ENCODE peak calls at places on chromosomes 11 and 22, in four cellular contexts. S is pancreas, J is DND-41, T is endothelial cell of umbilical vein. Z is an unnamed sample.

GRCh38 chr22:22076361-22076760 is 93.8 kb upstream of the TOP3B start:
- DNase-seq in J (no peak), T (no peak), S (no peak), Z (no peak)

GRCh38 chr11:61429346-61429690 is 457 bp downstream of the CPSF7 start:
- DNase-seq in S (peak), J (peak), T (peak), Z (peak)

GRCh38 chr22:46514592-46515207 is 22.7 kb downstream of the CELSR1 start:
- DNase-seq in S (no peak), T (no peak), J (no peak), Z (no peak)

GRCh38 chr11:110362916-110363574 is 66.6 kb upstream of the RDX start:
- DNase-seq in J (no peak), T (peak), S (peak), Z (peak)

GRCh38 chr11:83836883-83837654 is 550.9 kb upstream of the CCDC90B start:
- DNase-seq in T (peak), S (no peak), J (peak), Z (peak)

GRCh38 chr11:83409891-83410290 is 123.7 kb upstream of the CCDC90B start:
- DNase-seq in J (no peak), T (no peak), S (no peak), Z (no peak)

GRCh38 chr22:30205281-30206115 is 41.1 kb downstream of the LIF start:
- DNase-seq in J (no peak), S (no peak), T (no peak), Z (no peak)

GRCh38 chr11:1929621-1930447 is 10.3 kb downstream of the TNNT3 start:
- DNase-seq in S (peak), J (no peak), T (no peak), Z (no peak)

GRCh38 chr22:48307941-48308340 is 1519.7 kb downstream of the BRD1 start:
- DNase-seq in J (no peak), T (no peak), S (no peak), Z (no peak)

GRCh38 chr22:34414467-34415440 is 494.5 kb upstream of the LARGE1 start:
- DNase-seq in S (no peak), J (peak), T (no peak), Z (peak)

GRCh38 chr11:125404811-125405481 is 91.1 kb downstream of the FEZ1 start:
- DNase-seq in T (peak), J (peak), S (peak), Z (peak)

GRCh38 chr22:37148742-37149665 is 712 bp downstream of the IL2RB start:
- DNase-seq in J (no peak), S (no peak), T (no peak), Z (no peak)

GRCh38 chr11:60899021-60899936 is 7.1 kb downstream of the PRPF19 start:
- DNase-seq in S (no peak), T (peak), J (peak), Z (peak)

GRCh38 chr22:46738961-46739870 is 1.2 kb upstream of the CERK start:
- DNase-seq in T (peak), J (peak), S (no peak), Z (peak)

GRCh38 chr11:69711824-69712801 is 8.3 kb upstream of the FGF19 start:
- DNase-seq in T (no peak), J (peak), S (no peak), Z (peak)

DNA sequence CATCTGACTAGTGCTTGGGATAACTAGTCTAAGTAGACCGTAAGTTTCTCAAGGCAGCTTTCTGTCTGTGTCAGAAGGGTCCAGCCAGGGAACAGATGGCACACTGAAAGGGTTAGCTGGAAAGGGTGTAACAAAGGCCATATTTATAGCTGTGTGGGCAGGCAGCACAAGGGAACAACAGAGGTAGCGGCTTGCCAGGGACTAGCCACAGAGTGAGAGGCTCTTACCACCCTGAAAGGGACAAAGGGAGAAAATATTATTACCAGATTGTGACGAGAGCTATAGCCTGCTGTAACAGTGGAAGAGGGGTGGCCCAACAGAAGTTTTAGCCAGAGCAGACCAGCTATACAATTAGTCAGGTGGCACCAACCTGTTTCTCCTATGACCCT is 129.4 kb downstream of the CCDC34 start:
- DNase-seq in S (no peak), T (no peak), J (no peak), Z (peak)
- H3K4me3 ChIP-seq in S (no peak), T (no peak), J (no peak), Z (peak)

GRCh38 chr11:19110290-19110689 is 6.7 kb upstream of the ZDHHC13 start:
- DNase-seq in S (no peak), J (no peak), T (peak), Z (no peak)
- TF ChIP-seq CTCF in S (no peak), J (no peak), T (no peak), Z (no peak)

GRCh38 chr11:65639623-65640482 is 2.0 kb downstream of the SIPA1 start:
- DNase-seq in J (peak), S (no peak), T (peak), Z (peak)
- H3K4me3 ChIP-seq in J (no peak), S (no peak), T (no peak), Z (peak)

DNA sequence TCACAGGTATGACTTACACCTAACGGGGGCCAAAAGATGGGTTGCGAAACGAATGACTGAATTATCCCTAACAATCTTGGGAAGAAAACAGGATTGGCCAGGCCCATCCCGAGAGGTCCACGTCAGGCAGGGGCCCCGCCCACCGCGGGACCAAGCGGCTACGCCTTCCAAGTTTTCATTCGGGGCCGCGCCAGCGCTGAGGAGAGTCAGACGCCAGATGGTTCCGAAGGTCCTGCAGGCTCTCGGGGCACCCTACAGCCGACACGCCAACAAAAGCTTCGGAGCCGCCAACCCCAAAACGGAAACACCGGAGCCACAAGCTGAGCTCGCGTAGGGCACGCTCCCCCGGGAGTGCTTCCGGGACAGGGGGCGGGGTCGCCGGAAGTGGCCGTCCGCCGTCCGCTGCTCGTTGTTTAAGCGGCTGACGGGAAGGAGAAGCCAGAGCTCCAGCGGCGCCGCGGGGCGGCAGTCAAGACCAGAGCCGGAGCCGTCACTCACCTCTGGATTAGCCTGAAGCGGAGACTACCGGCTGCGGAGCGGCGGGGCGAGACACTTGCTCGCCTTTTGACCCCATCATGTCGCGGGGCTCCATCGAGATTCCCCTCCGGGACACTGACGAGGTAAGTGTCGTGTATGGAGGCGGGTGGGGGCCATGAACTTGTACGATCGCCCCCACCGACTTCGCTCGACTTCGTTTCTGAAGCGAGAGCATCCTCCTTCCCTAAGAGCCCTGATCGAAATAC is at the start of gene CTR9:
- DNase-seq in T (peak), S (peak), J (peak), Z (peak)
- TF ChIP-seq CTCF in T (no peak), S (no peak), J (peak), Z (peak)

Z was measured in GM12865.